ENCODE peak calls at places on chromosomes 2 and 18, in six cellular contexts. One of them, this sample, is unnamed.
A peak's percentile ranks its signal among the peaks of the same experiment; 100 is the strongest.

GRCh38 chr2:7403092-7403775 is 486.0 kb downstream of the RNF144A start:
- DNase-seq in esophagus squamous epithelium: no peak
- DNase-seq in GM23338: no peak
- DNase-seq in fibroblast of pulmonary artery: no peak
- DNase-seq in activated T-helper 1 cell treated with anti-CD3 and anti-CD28 coated beads, Interleukin-2, amount 50 U/mL, for 16 hours: no peak
- DNase-seq in neural progenitor cell: no peak
- DNase-seq in this sample: no peak

GRCh38 chr2:95086017-95086416 is 35.6 kb downstream of the MRPS5 start:
- DNase-seq in esophagus squamous epithelium: no peak
- DNase-seq in GM23338: no peak
- DNase-seq in fibroblast of pulmonary artery: no peak
- DNase-seq in activated T-helper 1 cell treated with anti-CD3 and anti-CD28 coated beads, Interleukin-2, amount 50 U/mL, for 16 hours: no peak
- DNase-seq in neural progenitor cell: no peak
- DNase-seq in this sample: no peak

GRCh38 chr2:132279930-132280615 is 118.3 kb upstream of the ANKRD30BL start:
- DNase-seq in esophagus squamous epithelium: no peak
- DNase-seq in GM23338: no peak
- DNase-seq in fibroblast of pulmonary artery: no peak
- DNase-seq in activated T-helper 1 cell treated with anti-CD3 and anti-CD28 coated beads, Interleukin-2, amount 50 U/mL, for 16 hours: no peak
- DNase-seq in neural progenitor cell: no peak
- DNase-seq in this sample: no peak

GRCh38 chr2:138536302-138536701 is 34.7 kb downstream of the SPOPL start:
- DNase-seq in esophagus squamous epithelium: no peak
- DNase-seq in GM23338: peak; percentile 60
- DNase-seq in fibroblast of pulmonary artery: no peak
- DNase-seq in activated T-helper 1 cell treated with anti-CD3 and anti-CD28 coated beads, Interleukin-2, amount 50 U/mL, for 16 hours: no peak
- DNase-seq in neural progenitor cell: peak; percentile 27
- DNase-seq in this sample: no peak

GRCh38 chr2:158686166-158686792 is 108.8 kb upstream of the DAPL1 start:
- DNase-seq in esophagus squamous epithelium: no peak
- DNase-seq in GM23338: no peak
- DNase-seq in fibroblast of pulmonary artery: peak; percentile 10
- DNase-seq in activated T-helper 1 cell treated with anti-CD3 and anti-CD28 coated beads, Interleukin-2, amount 50 U/mL, for 16 hours: no peak
- DNase-seq in neural progenitor cell: peak; percentile 6
- DNase-seq in this sample: no peak

GRCh38 chr2:72182547-72183460 is 35.1 kb upstream of the CYP26B1 start:
- DNase-seq in esophagus squamous epithelium: no peak
- DNase-seq in GM23338: no peak
- DNase-seq in fibroblast of pulmonary artery: no peak
- DNase-seq in activated T-helper 1 cell treated with anti-CD3 and anti-CD28 coated beads, Interleukin-2, amount 50 U/mL, for 16 hours: no peak
- DNase-seq in neural progenitor cell: no peak
- DNase-seq in this sample: no peak

GRCh38 chr18:21513741-21514140 is 86.8 kb downstream of the ESCO1 start:
- DNase-seq in esophagus squamous epithelium: no peak
- DNase-seq in GM23338: no peak
- DNase-seq in fibroblast of pulmonary artery: no peak
- DNase-seq in activated T-helper 1 cell treated with anti-CD3 and anti-CD28 coated beads, Interleukin-2, amount 50 U/mL, for 16 hours: no peak
- DNase-seq in neural progenitor cell: no peak
- DNase-seq in this sample: no peak

GRCh38 chr18:60062396-60062795 is 162.6 kb downstream of the PMAIP1 start:
- DNase-seq in esophagus squamous epithelium: no peak
- DNase-seq in GM23338: no peak
- DNase-seq in fibroblast of pulmonary artery: no peak
- DNase-seq in activated T-helper 1 cell treated with anti-CD3 and anti-CD28 coated beads, Interleukin-2, amount 50 U/mL, for 16 hours: no peak
- DNase-seq in neural progenitor cell: no peak
- DNase-seq in this sample: no peak

GRCh38 chr2:109726666-109727270 is 67.3 kb upstream of the RGPD5 start:
- DNase-seq in esophagus squamous epithelium: no peak
- DNase-seq in GM23338: no peak
- DNase-seq in fibroblast of pulmonary artery: no peak
- DNase-seq in activated T-helper 1 cell treated with anti-CD3 and anti-CD28 coated beads, Interleukin-2, amount 50 U/mL, for 16 hours: no peak
- DNase-seq in neural progenitor cell: no peak
- DNase-seq in this sample: no peak

GRCh38 chr2:1658394-1659151 is 85.7 kb downstream of the PXDN start:
- DNase-seq in esophagus squamous epithelium: no peak
- DNase-seq in GM23338: no peak
- DNase-seq in fibroblast of pulmonary artery: no peak
- DNase-seq in activated T-helper 1 cell treated with anti-CD3 and anti-CD28 coated beads, Interleukin-2, amount 50 U/mL, for 16 hours: no peak
- DNase-seq in neural progenitor cell: no peak
- DNase-seq in this sample: no peak

GRCh38 chr18:57433492-57434176 is 1.5 kb upstream of the ONECUT2 start:
- DNase-seq in esophagus squamous epithelium: no peak
- DNase-seq in GM23338: peak; percentile 9
- DNase-seq in fibroblast of pulmonary artery: no peak
- DNase-seq in activated T-helper 1 cell treated with anti-CD3 and anti-CD28 coated beads, Interleukin-2, amount 50 U/mL, for 16 hours: no peak
- DNase-seq in neural progenitor cell: no peak
- DNase-seq in this sample: no peak

GRCh38 chr2:26421961-26422360 is 20.2 kb downstream of the DRC1 start:
- DNase-seq in esophagus squamous epithelium: no peak
- DNase-seq in GM23338: no peak
- DNase-seq in fibroblast of pulmonary artery: no peak
- DNase-seq in activated T-helper 1 cell treated with anti-CD3 and anti-CD28 coated beads, Interleukin-2, amount 50 U/mL, for 16 hours: no peak
- DNase-seq in neural progenitor cell: no peak
- DNase-seq in this sample: no peak

GRCh38 chr2:85179541-85179940 is 46.3 kb downstream of the TCF7L1 start:
- DNase-seq in esophagus squamous epithelium: no peak
- DNase-seq in GM23338: no peak
- DNase-seq in fibroblast of pulmonary artery: no peak
- DNase-seq in activated T-helper 1 cell treated with anti-CD3 and anti-CD28 coated beads, Interleukin-2, amount 50 U/mL, for 16 hours: no peak
- DNase-seq in neural progenitor cell: peak; percentile 50
- DNase-seq in this sample: no peak

GRCh38 chr2:189782221-189782671 is 1.9 kb downstream of the ORMDL1 start:
- DNase-seq in esophagus squamous epithelium: no peak
- DNase-seq in GM23338: no peak
- DNase-seq in fibroblast of pulmonary artery: peak; percentile 29
- DNase-seq in activated T-helper 1 cell treated with anti-CD3 and anti-CD28 coated beads, Interleukin-2, amount 50 U/mL, for 16 hours: no peak
- DNase-seq in neural progenitor cell: no peak
- DNase-seq in this sample: no peak

GRCh38 chr2:113124181-113124961 is 3.0 kb upstream of the IL1RN start:
- DNase-seq in esophagus squamous epithelium: no peak
- DNase-seq in GM23338: no peak
- DNase-seq in fibroblast of pulmonary artery: peak; percentile 39
- DNase-seq in activated T-helper 1 cell treated with anti-CD3 and anti-CD28 coated beads, Interleukin-2, amount 50 U/mL, for 16 hours: no peak
- DNase-seq in neural progenitor cell: no peak
- DNase-seq in this sample: peak; percentile 47

GRCh38 chr2:11672404-11672803 is 2.4 kb upstream of the NTSR2 start:
- DNase-seq in esophagus squamous epithelium: no peak
- DNase-seq in GM23338: no peak
- DNase-seq in fibroblast of pulmonary artery: no peak
- DNase-seq in activated T-helper 1 cell treated with anti-CD3 and anti-CD28 coated beads, Interleukin-2, amount 50 U/mL, for 16 hours: no peak
- DNase-seq in neural progenitor cell: no peak
- DNase-seq in this sample: no peak

GRCh38 chr2:231037731-231038482 is 584 bp downstream of the C2orf72 start:
- DNase-seq in esophagus squamous epithelium: no peak
- DNase-seq in GM23338: peak; percentile 26
- DNase-seq in fibroblast of pulmonary artery: no peak
- DNase-seq in activated T-helper 1 cell treated with anti-CD3 and anti-CD28 coated beads, Interleukin-2, amount 50 U/mL, for 16 hours: no peak
- DNase-seq in neural progenitor cell: peak; percentile 77
- DNase-seq in this sample: no peak

GRCh38 chr2:99488999-99489757 is 639 bp downstream of the REV1 start:
- DNase-seq in esophagus squamous epithelium: no peak
- DNase-seq in GM23338: peak; percentile 62
- DNase-seq in fibroblast of pulmonary artery: peak; percentile 57
- DNase-seq in activated T-helper 1 cell treated with anti-CD3 and anti-CD28 coated beads, Interleukin-2, amount 50 U/mL, for 16 hours: peak; percentile 6
- DNase-seq in neural progenitor cell: peak; percentile 84
- DNase-seq in this sample: peak; percentile 32

GRCh38 chr2:85161626-85161960 is 28.4 kb downstream of the TCF7L1 start:
- DNase-seq in esophagus squamous epithelium: no peak
- DNase-seq in GM23338: no peak
- DNase-seq in fibroblast of pulmonary artery: no peak
- DNase-seq in activated T-helper 1 cell treated with anti-CD3 and anti-CD28 coated beads, Interleukin-2, amount 50 U/mL, for 16 hours: no peak
- DNase-seq in neural progenitor cell: no peak
- DNase-seq in this sample: no peak

GRCh38 chr2:176491172-176491904 is 222.1 kb downstream of the MTX2 start:
- DNase-seq in esophagus squamous epithelium: peak; percentile 6
- DNase-seq in GM23338: peak; percentile 27
- DNase-seq in fibroblast of pulmonary artery: peak; percentile 96
- DNase-seq in activated T-helper 1 cell treated with anti-CD3 and anti-CD28 coated beads, Interleukin-2, amount 50 U/mL, for 16 hours: no peak
- DNase-seq in neural progenitor cell: no peak
- DNase-seq in this sample: no peak

GRCh38 chr18:46464926-46465655 is 191.9 kb downstream of the LOXHD1 start:
- DNase-seq in esophagus squamous epithelium: no peak
- DNase-seq in GM23338: no peak
- DNase-seq in fibroblast of pulmonary artery: no peak
- DNase-seq in activated T-helper 1 cell treated with anti-CD3 and anti-CD28 coated beads, Interleukin-2, amount 50 U/mL, for 16 hours: no peak
- DNase-seq in neural progenitor cell: no peak
- DNase-seq in this sample: no peak

GRCh38 chr2:3354986-3355385 is 22.6 kb downstream of the EIPR1 start:
- DNase-seq in esophagus squamous epithelium: no peak
- DNase-seq in GM23338: no peak
- DNase-seq in fibroblast of pulmonary artery: no peak
- DNase-seq in activated T-helper 1 cell treated with anti-CD3 and anti-CD28 coated beads, Interleukin-2, amount 50 U/mL, for 16 hours: no peak
- DNase-seq in neural progenitor cell: no peak
- DNase-seq in this sample: no peak

GRCh38 chr2:135890149-135890548 is 13.9 kb upstream of the MCM6 start:
- DNase-seq in esophagus squamous epithelium: no peak
- DNase-seq in GM23338: no peak
- DNase-seq in fibroblast of pulmonary artery: no peak
- DNase-seq in activated T-helper 1 cell treated with anti-CD3 and anti-CD28 coated beads, Interleukin-2, amount 50 U/mL, for 16 hours: no peak
- DNase-seq in neural progenitor cell: no peak
- DNase-seq in this sample: no peak

GRCh38 chr2:24228470-24228869 is 53.6 kb downstream of the FAM228A start:
- DNase-seq in esophagus squamous epithelium: no peak
- DNase-seq in GM23338: peak; percentile 45
- DNase-seq in fibroblast of pulmonary artery: peak; percentile 39
- DNase-seq in activated T-helper 1 cell treated with anti-CD3 and anti-CD28 coated beads, Interleukin-2, amount 50 U/mL, for 16 hours: no peak
- DNase-seq in neural progenitor cell: no peak
- DNase-seq in this sample: no peak

This sample was measured in GDM1.